ENCODE peak calls at places on chromosome 17, in ten cellular contexts. W is RWPE1, I is lower lobe of right lung, R is AG04449, C is SK-N-SH, X is progenitor cell of endocrine pancreas, U is epithelial cell of proximal tubule, Y is PC-3, S is HFFc6, A is pancreas. V is an unnamed sample.

GRCh38 chr17:27376637-27377547 is 79.4 kb upstream of the KSR1 start:
- DNase-seq in W (peak), I (no peak), R (no peak), C (no peak), X (no peak), U (no peak), Y (peak), S (peak), A (no peak), V (no peak)

GRCh38 chr17:62717589-62718342 is 90.3 kb downstream of the MRC2 start:
- DNase-seq in W (no peak), I (no peak), R (no peak), C (no peak), X (no peak), U (no peak), Y (no peak), S (no peak), A (no peak), V (no peak)

GRCh38 chr17:2222901-2223616 is 80.5 kb downstream of the SMG6 start:
- DNase-seq in W (no peak), I (no peak), R (no peak), C (no peak), X (no peak), U (no peak), Y (no peak), S (peak), A (peak), V (peak)

GRCh38 chr17:57991537-57991936 is 3.5 kb upstream of the VEZF1 start:
- DNase-seq in W (no peak), I (no peak), R (no peak), C (no peak), X (no peak), U (no peak), Y (no peak), S (no peak), A (no peak), V (no peak)

GRCh38 chr17:50270430-50271172 is 3.7 kb upstream of the TMEM92 start:
- DNase-seq in W (no peak), I (peak), R (no peak), C (no peak), X (no peak), U (no peak), Y (no peak), S (peak), A (no peak), V (no peak)

GRCh38 chr17:17667947-17668346 is 13.3 kb upstream of the RAI1 start:
- DNase-seq in W (no peak), I (no peak), R (no peak), C (no peak), X (no peak), U (no peak), Y (no peak), S (no peak), A (no peak), V (no peak)

GRCh38 chr17:29155235-29155965 is 24.8 kb downstream of the MYO18A start:
- DNase-seq in W (peak), I (peak), R (no peak), C (peak), X (no peak), U (no peak), Y (peak), S (peak), A (peak), V (no peak)

GRCh38 chr17:17171991-17172939 is 33.9 kb downstream of the PLD6 start:
- DNase-seq in W (no peak), I (peak), R (no peak), C (no peak), X (no peak), U (no peak), Y (no peak), S (no peak), A (no peak), V (no peak)

GRCh38 chr17:67542219-67543114 is 165.4 kb downstream of the PITPNC1 start:
- DNase-seq in W (no peak), I (no peak), R (no peak), C (no peak), X (no peak), U (no peak), Y (no peak), S (no peak), A (no peak), V (no peak)

GRCh38 chr17:2705263-2705662 is 6.3 kb downstream of the CLUH start:
- DNase-seq in W (no peak), I (peak), R (no peak), C (no peak), X (no peak), U (no peak), Y (no peak), S (peak), A (no peak), V (no peak)

GRCh38 chr17:37450090-37450489 is 39.6 kb upstream of the DUSP14 start:
- DNase-seq in W (peak), I (no peak), R (no peak), C (no peak), X (no peak), U (no peak), Y (peak), S (no peak), A (no peak), V (no peak)

GRCh38 chr17:19461139-19461538 is 50.1 kb downstream of the RNF112 start:
- DNase-seq in W (no peak), I (no peak), R (no peak), C (no peak), X (no peak), U (no peak), Y (no peak), S (no peak), A (no peak), V (no peak)

GRCh38 chr17:78124081-78124835 is 4.3 kb downstream of the TMC6 start:
- DNase-seq in W (no peak), I (no peak), R (no peak), C (no peak), X (no peak), U (no peak), Y (no peak), S (no peak), A (no peak), V (no peak)

GRCh38 chr17:79046501-79047280 is 22.7 kb downstream of the C1QTNF1 start:
- DNase-seq in W (no peak), I (no peak), R (no peak), C (peak), X (no peak), U (no peak), Y (no peak), S (no peak), A (no peak), V (no peak)

GRCh38 chr17:17647521-17648178 is 33.6 kb upstream of the RAI1 start:
- DNase-seq in W (no peak), I (no peak), R (no peak), C (no peak), X (no peak), U (peak), Y (no peak), S (no peak), A (no peak), V (no peak)

GRCh38 chr17:63189930-63190329 is 223.9 kb downstream of the TANC2 start:
- DNase-seq in W (no peak), I (no peak), R (no peak), C (no peak), X (no peak), U (no peak), Y (no peak), S (no peak), A (no peak), V (no peak)

GRCh38 chr17:78010759-78011158 is 52.3 kb downstream of the TNRC6C start:
- DNase-seq in W (no peak), I (no peak), R (no peak), C (no peak), X (no peak), U (no peak), Y (no peak), S (no peak), A (no peak), V (no peak)

GRCh38 chr17:64060331-64060730 is 39.9 kb upstream of the ICAM2 start:
- DNase-seq in W (no peak), I (no peak), R (no peak), C (no peak), X (no peak), U (no peak), Y (no peak), S (no peak), A (no peak), V (no peak)

GRCh38 chr17:76307966-76308338 is at the start of gene QRICH2:
- DNase-seq in W (no peak), I (no peak), R (no peak), C (peak), X (no peak), U (no peak), Y (no peak), S (no peak), A (no peak), V (no peak)

GRCh38 chr17:79023180-79023705 is 726 bp upstream of the C1QTNF1 start:
- DNase-seq in W (no peak), I (no peak), R (no peak), C (no peak), X (no peak), U (no peak), Y (no peak), S (no peak), A (no peak), V (no peak)

GRCh38 chr17:68305132-68305531 is 13.8 kb downstream of the ARSG start:
- DNase-seq in W (no peak), I (no peak), R (no peak), C (no peak), X (no peak), U (no peak), Y (peak), S (no peak), A (no peak), V (no peak)

GRCh38 chr17:52032454-52032853 is 126.1 kb downstream of the CA10 start:
- DNase-seq in W (no peak), I (no peak), R (no peak), C (no peak), X (no peak), U (no peak), Y (no peak), S (no peak), A (no peak), V (no peak)

GRCh38 chr17:77707546-77707945 is 251.0 kb upstream of the TNRC6C start:
- DNase-seq in W (no peak), I (no peak), R (no peak), C (no peak), X (no peak), U (no peak), Y (no peak), S (no peak), A (no peak), V (no peak)

GRCh38 chr17:28282596-28282995 is 36.4 kb upstream of the TMEM97 start:
- DNase-seq in W (peak), I (no peak), R (peak), C (no peak), X (no peak), U (peak), Y (peak), S (peak), A (no peak), V (no peak)

GRCh38 chr17:75487351-75488070 is 27.8 kb downstream of the CASKIN2 start:
- DNase-seq in W (no peak), I (peak), R (no peak), C (no peak), X (no peak), U (no peak), Y (no peak), S (no peak), A (no peak), V (peak)

GRCh38 chr17:2082003-2082862 is 27.3 kb downstream of the HIC1 start:
- DNase-seq in W (no peak), I (peak), R (no peak), C (peak), X (no peak), U (no peak), Y (no peak), S (no peak), A (no peak), V (no peak)

GRCh38 chr17:63151981-63152523 is 186.0 kb downstream of the TANC2 start:
- DNase-seq in W (no peak), I (no peak), R (no peak), C (no peak), X (no peak), U (no peak), Y (no peak), S (peak), A (no peak), V (no peak)

GRCh38 chr17:50180066-50180465 is 14.3 kb downstream of the SGCA start:
- DNase-seq in W (no peak), I (peak), R (no peak), C (no peak), X (no peak), U (no peak), Y (no peak), S (no peak), A (no peak), V (no peak)

GRCh38 chr17:17811381-17812210 is 25.2 kb downstream of the SREBF1 start:
- DNase-seq in W (no peak), I (no peak), R (no peak), C (no peak), X (no peak), U (no peak), Y (peak), S (no peak), A (no peak), V (no peak)

GRCh38 chr17:21679256-21680146 is 12.8 kb upstream of the KCNJ18 start:
- DNase-seq in W (no peak), I (no peak), R (no peak), C (no peak), X (no peak), U (no peak), Y (no peak), S (no peak), A (no peak), V (no peak)

GRCh38 chr17:55668581-55668980 is 54.1 kb downstream of the TMEM100 start:
- DNase-seq in W (no peak), I (no peak), R (no peak), C (no peak), X (no peak), U (no peak), Y (no peak), S (no peak), A (no peak), V (no peak)

DNA sequence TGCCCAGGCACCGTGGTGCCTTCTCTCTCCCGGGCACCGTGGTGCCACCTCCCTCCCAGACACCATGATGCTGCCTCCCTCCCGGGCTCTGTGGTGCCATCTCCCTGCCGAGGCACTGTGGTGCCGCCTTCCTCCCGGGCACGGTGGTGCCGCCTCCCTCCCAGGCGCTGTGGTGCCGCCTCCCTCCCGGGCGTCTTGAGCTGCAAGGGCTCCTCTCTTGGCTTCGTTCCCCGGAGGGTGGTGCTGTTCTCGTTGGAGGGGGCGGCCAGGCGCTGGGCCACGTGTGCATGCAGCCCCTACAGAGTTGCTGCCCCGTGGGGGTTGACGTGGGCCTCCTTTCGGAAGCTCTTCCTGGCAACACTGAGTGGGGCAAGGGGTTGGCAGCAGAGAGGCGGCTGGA is 8.2 kb downstream of the CENPX start:
- DNase-seq in W (no peak), I (no peak), R (no peak), C (peak), X (no peak), U (no peak), Y (no peak), S (no peak), A (no peak), V (no peak)
- TF ChIP-seq CTCF in W (peak), I (no peak), R (no peak), C (no peak), X (no peak), U (no peak), Y (no peak), S (no peak), A (no peak), V (no peak)

GRCh38 chr17:33964344-33964979 is 290.6 kb upstream of the CCL2 start:
- DNase-seq in W (no peak), I (no peak), R (no peak), C (no peak), X (no peak), U (no peak), Y (no peak), S (no peak), A (peak), V (no peak)
- TF ChIP-seq CTCF in W (no peak), I (no peak), R (no peak), C (no peak), X (no peak), U (no peak), Y (no peak), S (no peak), A (no peak), V (no peak)

DNA sequence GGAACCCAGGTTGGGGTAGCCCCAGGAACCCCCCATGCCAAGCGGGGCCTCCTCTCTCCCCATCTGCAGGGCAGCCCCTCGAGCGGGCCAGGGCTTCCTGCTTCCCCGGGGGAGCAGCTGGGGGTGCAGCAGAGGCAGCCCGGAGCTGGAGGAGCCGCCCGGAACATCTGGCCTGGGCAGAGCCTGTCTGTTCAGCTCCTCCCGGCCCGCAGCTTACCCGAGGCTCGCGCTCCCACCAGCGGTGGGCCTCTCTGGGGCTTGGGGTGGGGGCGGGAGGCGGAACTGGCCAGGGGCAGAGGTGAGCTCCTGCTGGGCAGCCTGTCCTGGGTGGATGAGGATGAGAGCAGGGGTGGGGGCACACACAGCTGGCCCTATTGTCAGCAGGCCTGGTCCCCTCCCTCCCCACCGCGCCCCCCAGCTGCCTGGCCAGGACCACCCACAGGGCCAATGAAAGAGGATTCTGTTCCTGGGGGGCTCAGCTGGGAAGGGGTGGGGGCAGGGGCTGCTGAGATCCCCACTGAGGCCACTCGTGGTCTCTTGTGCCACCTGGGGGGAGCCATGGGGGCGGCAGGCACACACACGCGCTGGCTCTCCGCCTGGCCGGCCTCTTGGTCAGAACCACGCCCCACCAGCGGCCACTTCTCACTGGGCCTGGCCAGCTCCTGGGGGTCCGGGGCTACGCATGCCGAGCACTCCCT is 34.7 kb downstream of the BAHCC1 start:
- DNase-seq in W (no peak), I (no peak), R (no peak), C (peak), X (no peak), U (no peak), Y (no peak), S (no peak), A (no peak), V (no peak)
- TF ChIP-seq CTCF in W (no peak), I (no peak), R (no peak), C (peak), X (no peak), U (no peak), Y (no peak), S (peak), A (no peak), V (no peak)

GRCh38 chr17:7972131-7972785 is 30.2 kb upstream of the GUCY2D start:
- DNase-seq in W (no peak), I (no peak), R (no peak), C (no peak), X (no peak), U (no peak), Y (no peak), S (peak), A (no peak), V (no peak)
- TF ChIP-seq CTCF in W (peak), I (no peak), R (no peak), C (peak), X (no peak), U (peak), Y (peak), S (peak), A (no peak), V (no peak)

GRCh38 chr17:38509008-38509771 is 80.9 kb downstream of the ARHGAP23 start:
- DNase-seq in W (peak), I (peak), R (peak), C (peak), X (peak), U (peak), Y (peak), S (peak), A (peak), V (peak)
- TF ChIP-seq CTCF in W (peak), I (peak), R (peak), C (peak), X (peak), U (peak), Y (peak), S (peak), A (peak), V (peak)

DNA sequence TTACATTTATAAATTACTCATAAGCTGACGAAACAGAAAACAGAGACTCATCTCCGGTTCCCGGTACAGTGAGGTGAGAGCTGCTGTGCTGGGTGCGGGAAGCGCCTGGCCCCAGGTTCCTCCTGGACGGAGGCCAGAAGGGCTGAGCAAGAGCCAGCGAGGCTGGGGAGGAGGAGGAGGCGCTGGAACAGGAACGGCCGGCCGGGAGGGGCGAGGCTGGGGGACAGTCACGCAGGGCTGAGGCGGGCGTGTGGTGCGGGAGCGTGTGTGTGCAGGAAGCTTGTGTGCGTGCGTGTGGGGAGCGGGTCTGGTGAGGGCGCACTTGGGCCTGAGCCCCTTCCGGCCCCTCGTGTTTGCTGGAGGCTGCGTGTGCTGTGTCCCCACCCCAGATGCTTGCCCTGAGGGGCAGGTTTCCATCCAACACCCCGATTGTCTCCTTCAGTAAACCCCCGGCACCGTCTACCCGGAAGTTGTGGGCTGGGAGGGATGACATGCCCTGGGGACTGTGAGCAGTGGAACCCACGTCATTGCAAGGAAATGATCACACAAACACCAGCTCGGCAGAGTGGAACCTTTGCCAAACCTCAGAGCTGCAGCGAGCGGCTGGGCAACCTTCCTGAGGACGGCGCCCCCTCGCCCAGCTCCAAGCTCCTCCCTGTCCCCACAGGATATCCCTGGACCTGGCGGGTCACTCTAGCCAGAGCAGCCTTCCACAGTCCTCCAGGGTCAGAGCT is 19.4 kb downstream of the CD7 start:
- DNase-seq in W (peak), I (peak), R (peak), C (peak), X (no peak), U (peak), Y (peak), S (peak), A (peak), V (peak)
- TF ChIP-seq CTCF in W (no peak), I (no peak), R (no peak), C (peak), X (no peak), U (peak), Y (peak), S (peak), A (no peak), V (no peak)

GRCh38 chr17:48908047-48908843 is at the start of gene UBE2Z:
- DNase-seq in W (peak), I (peak), R (peak), C (peak), X (peak), U (no peak), Y (peak), S (peak), A (peak), V (peak)
- TF ChIP-seq CTCF in W (no peak), I (peak), R (peak), C (no peak), X (peak), U (peak), Y (peak), S (peak), A (no peak), V (no peak)

DNA sequence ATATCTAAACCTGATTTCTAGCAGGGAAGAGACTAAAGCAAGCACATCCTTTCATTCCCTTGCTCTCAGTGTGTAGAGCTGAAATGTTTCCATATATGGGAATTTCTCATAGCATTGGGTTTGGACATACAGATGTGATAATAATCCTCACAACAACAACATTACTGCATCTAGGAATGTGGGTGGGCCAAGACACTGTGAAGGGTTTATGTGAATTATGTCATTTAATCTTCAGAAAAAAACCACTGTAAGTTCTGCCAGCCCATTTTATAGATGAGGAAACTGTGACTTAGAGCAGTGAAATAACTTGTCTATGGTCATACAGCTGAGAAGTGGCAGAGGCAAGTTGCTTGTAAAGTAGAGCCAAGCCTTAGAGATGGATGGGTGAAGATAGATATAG is 5.2 kb downstream of the OMG start:
- DNase-seq in W (no peak), I (no peak), R (no peak), C (no peak), X (no peak), U (no peak), Y (no peak), S (no peak), A (no peak), V (no peak)
- TF ChIP-seq CTCF in W (no peak), I (no peak), R (no peak), C (no peak), X (no peak), U (no peak), Y (no peak), S (no peak), A (no peak), V (no peak)